ENCODE peak calls at places on chromosomes 16 and 17, in seven cellular contexts. G, U, A, E, F, M and L are unnamed samples.

GRCh38 chr16:59719121-59719520 is 985.0 kb upstream of the GOT2 start:
- DNase-seq in G (no peak), U (no peak), A (no peak), E (no peak), F (no peak), M (no peak), L (no peak)

GRCh38 chr16:14003119-14003570 is 68.0 kb upstream of the MRTFB start:
- DNase-seq in G (peak), U (peak), A (no peak), E (no peak), F (no peak), M (peak), L (peak)

GRCh38 chr17:82583720-82584234 is 64.2 kb downstream of the FOXK2 start:
- DNase-seq in G (no peak), U (peak), A (no peak), E (peak), F (no peak), M (no peak), L (no peak)

GRCh38 chr17:79902146-79902791 is 63.0 kb upstream of the CBX4 start:
- DNase-seq in G (no peak), U (no peak), A (no peak), E (no peak), F (no peak), M (no peak), L (no peak)

GRCh38 chr17:35146214-35146833 is 1.3 kb upstream of the UNC45B start:
- DNase-seq in G (no peak), U (no peak), A (no peak), E (no peak), F (no peak), M (no peak), L (no peak)

GRCh38 chr17:61410555-61411089 is 11.0 kb downstream of the TBX2 start:
- DNase-seq in G (peak), U (peak), A (peak), E (peak), F (peak), M (peak), L (peak)

GRCh38 chr17:64938925-64939474 is 19.7 kb upstream of the LRRC37A3 start:
- DNase-seq in G (peak), U (peak), A (peak), E (peak), F (peak), M (no peak), L (no peak)

GRCh38 chr16:56163938-56164337 is 27.4 kb upstream of the GNAO1 start:
- DNase-seq in G (no peak), U (no peak), A (no peak), E (no peak), F (peak), M (no peak), L (no peak)

DNA sequence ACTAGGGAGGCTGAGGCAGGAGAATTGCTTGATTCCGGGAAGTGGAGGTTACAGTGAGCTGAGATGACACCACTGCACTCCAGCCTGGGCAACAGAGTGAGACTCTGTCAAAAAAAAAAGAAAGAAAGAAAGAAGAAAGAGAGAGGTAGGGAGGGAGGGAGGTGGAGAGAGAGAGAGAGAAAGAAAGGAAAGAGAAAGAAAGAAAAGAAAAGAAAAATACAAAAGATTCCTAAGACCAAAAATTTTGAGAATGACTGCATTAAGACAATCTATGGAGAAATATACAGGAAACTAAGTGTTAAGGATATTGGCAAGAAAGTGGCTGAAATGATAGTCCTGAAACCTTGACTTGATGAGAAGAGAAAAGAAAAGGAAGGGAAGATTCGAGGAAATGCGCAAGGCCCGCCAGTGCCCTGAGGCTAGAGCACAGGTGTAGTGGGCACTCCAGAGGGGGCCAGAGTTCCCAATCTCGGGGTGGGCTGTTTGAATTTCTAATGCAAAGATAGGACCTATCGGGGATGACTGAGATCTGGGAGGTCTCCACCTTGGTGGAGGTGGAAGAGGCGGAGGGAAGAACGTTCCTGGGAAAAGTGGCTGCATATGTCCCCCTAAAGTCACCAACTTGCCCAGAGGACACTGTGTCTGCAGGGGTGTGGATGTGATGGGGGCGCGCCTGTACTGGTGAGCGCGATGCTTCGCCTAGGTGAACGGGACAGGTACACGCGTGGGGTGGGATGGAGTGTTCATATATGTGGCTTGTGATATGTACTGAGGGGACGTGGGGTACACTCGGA is 654 bp upstream of the SCNN1B start:
- DNase-seq in G (no peak), U (no peak), A (no peak), E (no peak), F (no peak), M (no peak), L (no peak)
- H3K27ac ChIP-seq in G (no peak), U (no peak), A (no peak), E (no peak), F (peak), M (no peak), L (no peak)

GRCh38 chr17:77433385-77434135 is 292.8 kb downstream of the SEC14L1 start:
- DNase-seq in G (peak), U (no peak), A (peak), E (peak), F (no peak), M (no peak), L (no peak)
- H3K4me3 ChIP-seq in G (no peak), U (no peak), A (peak), E (peak), F (no peak), M (no peak), L (peak)

GRCh38 chr16:75188832-75189477 is 18.0 kb downstream of the CTRB2 start:
- DNase-seq in G (no peak), U (no peak), A (no peak), E (no peak), F (no peak), M (no peak), L (no peak)

GRCh38 chr16:75193730-75194444 is 13.1 kb downstream of the CTRB2 start:
- DNase-seq in G (no peak), U (no peak), A (no peak), E (no peak), F (no peak), M (no peak), L (peak)

GRCh38 chr16:75193265-75193650 is 13.7 kb downstream of the CTRB2 start:
- DNase-seq in G (no peak), U (no peak), A (no peak), E (no peak), F (no peak), M (no peak), L (no peak)

GRCh38 chr16:75192606-75193264 is 14.2 kb downstream of the CTRB2 start:
- DNase-seq in G (no peak), U (no peak), A (no peak), E (no peak), F (no peak), M (no peak), L (no peak)

GRCh38 chr16:75189638-75190245 is 17.2 kb downstream of the CTRB2 start:
- DNase-seq in G (no peak), U (no peak), A (no peak), E (no peak), F (no peak), M (no peak), L (no peak)
- H3K27ac ChIP-seq in G (no peak), U (no peak), A (no peak), E (no peak), F (no peak), M (no peak), L (no peak)

GRCh38 chr17:48427598-48427997 is 2.4 kb downstream of the SKAP1 start:
- DNase-seq in G (no peak), U (no peak), A (peak), E (peak), F (peak), M (peak), L (no peak)

GRCh38 chr17:48432820-48433775 is 3.1 kb upstream of the SKAP1 start:
- DNase-seq in G (no peak), U (no peak), A (no peak), E (no peak), F (no peak), M (no peak), L (no peak)

GRCh38 chr17:48429638-48430586 is at the start of gene SKAP1:
- DNase-seq in G (peak), U (peak), A (peak), E (peak), F (peak), M (no peak), L (no peak)

GRCh38 chr17:48426019-48426418 is 4.0 kb downstream of the SKAP1 start:
- DNase-seq in G (no peak), U (no peak), A (no peak), E (no peak), F (no peak), M (no peak), L (no peak)

DNA sequence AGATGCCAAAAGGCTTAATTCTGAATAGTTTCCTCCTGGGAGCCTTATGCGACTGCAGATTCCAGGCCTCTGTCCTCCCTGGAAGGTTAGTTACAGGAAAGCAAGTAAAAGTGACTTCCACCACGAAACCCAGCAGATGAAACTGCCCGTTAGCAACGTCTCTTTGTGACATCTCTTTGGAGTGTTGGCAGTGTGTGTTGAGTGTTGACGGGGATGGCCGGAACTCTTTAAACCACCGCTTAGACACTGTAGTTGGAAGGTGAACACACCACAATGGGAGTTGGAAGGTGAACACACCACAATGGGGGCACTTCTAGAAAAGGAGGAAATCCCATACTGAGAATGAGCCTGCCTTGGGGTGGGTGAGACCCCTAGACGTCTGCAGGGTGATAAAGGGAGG is 858 bp downstream of the SKAP1 start:
- DNase-seq in G (no peak), U (no peak), A (peak), E (peak), F (no peak), M (no peak), L (no peak)
- H3K4me3 ChIP-seq in G (no peak), U (no peak), A (peak), E (peak), F (peak), M (no peak), L (no peak)